ENCODE peak calls at places on chromosomes 13 and 19, in six cellular contexts. G, L, Y, D, O and C are unnamed samples. For H4K20me1, the result is how much of the 10 kb centered on the place peaks cover.

GRCh38 chr13:43877788-43878187 is 1.8 kb downstream of the CCDC122 start:
- DNase-seq in D (no peak), O (no peak), L (no peak), Y (no peak), G (no peak), C (no peak)

GRCh38 chr19:21574607-21575006 is 69.2 kb downstream of the ZNF429 start:
- DNase-seq in D (no peak), O (no peak), G (no peak), L (no peak), Y (no peak), C (no peak)

GRCh38 chr13:97502691-97503090 is 68.7 kb downstream of the RAP2A start:
- DNase-seq in Y (no peak), G (no peak), L (no peak), D (no peak), O (no peak), C (no peak)

GRCh38 chr19:19185853-19186728 is 5.9 kb downstream of the BORCS8 start:
- DNase-seq in G (peak), O (peak), L (peak), D (peak), Y (peak), C (peak)

GRCh38 chr13:45623516-45624090 is 8.1 kb upstream of the ERICH6B start:
- DNase-seq in D (no peak), O (peak), L (peak), Y (peak), G (no peak), C (peak)

GRCh38 chr19:16298334-16298733 is 26.3 kb upstream of the KLF2 start:
- DNase-seq in Y (no peak), O (no peak), G (no peak), D (no peak), L (no peak), C (no peak)

GRCh38 chr13:52615817-52616216 is 26.4 kb upstream of the HNRNPA1L2 start:
- DNase-seq in L (no peak), D (no peak), O (no peak), G (no peak), Y (peak), C (no peak)

GRCh38 chr19:35519291-35519690 is 5.8 kb upstream of the DMKN start:
- DNase-seq in Y (no peak), D (peak), O (no peak), G (peak), L (peak), C (no peak)

GRCh38 chr19:48135411-48135810 is 24.8 kb upstream of the PLA2G4C start:
- DNase-seq in G (peak), D (peak), O (peak), L (no peak), Y (peak), C (peak)

GRCh38 chr19:28305513-28305912 is 907.4 kb downstream of the UQCRFS1 start:
- DNase-seq in G (no peak), Y (no peak), O (no peak), D (no peak), L (no peak), C (no peak)

GRCh38 chr19:10780368-10780767 is 55.6 kb downstream of the TMED1 start:
- DNase-seq in D (no peak), G (no peak), Y (no peak), O (no peak), L (peak), C (peak)

GRCh38 chr13:100269837-100270236 is 180.9 kb downstream of the PCCA start:
- DNase-seq in D (no peak), L (peak), O (no peak), Y (no peak), G (no peak), C (peak)

GRCh38 chr13:45472171-45472705 is 7.5 kb downstream of the COG3 start:
- DNase-seq in G (no peak), L (peak), Y (no peak), D (no peak), O (no peak), C (no peak)

GRCh38 chr19:16293133-16294085 is 31.2 kb upstream of the KLF2 start:
- DNase-seq in D (peak), G (peak), L (peak), O (peak), Y (no peak), C (peak)

GRCh38 chr19:24078688-24079087 is 8.3 kb upstream of the ZNF254 start:
- DNase-seq in Y (no peak), L (no peak), O (no peak), G (no peak), D (no peak), C (no peak)

GRCh38 chr13:31200636-31200970 is 828 bp downstream of the B3GLCT start:
- DNase-seq in G (peak), Y (no peak), D (no peak), L (no peak), O (no peak), C (peak)

GRCh38 chr13:98216135-98216565 is 39.1 kb upstream of the RNF113B start:
- DNase-seq in Y (no peak), O (no peak), L (peak), D (peak), G (no peak), C (peak)

GRCh38 chr13:35741657-35742056 is 265.2 kb upstream of the MAB21L1 start:
- DNase-seq in O (no peak), D (no peak), Y (no peak), G (no peak), L (no peak), C (no peak)

GRCh38 chr19:4678881-4679379 is 8.8 kb upstream of the MYDGF start:
- DNase-seq in L (no peak), O (peak), D (no peak), G (no peak), Y (peak), C (peak)

GRCh38 chr19:36060430-36060829 is 5.7 kb downstream of the WDR62 start:
- DNase-seq in Y (peak), L (peak), O (peak), G (peak), D (peak), C (peak)

GRCh38 chr19:4386038-4386782 is 14.1 kb downstream of the SH3GL1 start:
- DNase-seq in Y (no peak), G (no peak), D (no peak), O (no peak), L (peak), C (no peak)

GRCh38 chr19:35049456-35049855 is 7.9 kb downstream of the HPN start:
- DNase-seq in L (no peak), D (no peak), O (no peak), Y (no peak), G (no peak), C (no peak)

GRCh38 chr13:40152145-40152544 is 496.7 kb downstream of the COG6 start:
- DNase-seq in D (no peak), O (no peak), G (no peak), L (peak), Y (no peak), C (peak)

GRCh38 chr19:2607712-2608601 is 94.5 kb downstream of the GNG7 start:
- DNase-seq in L (no peak), O (no peak), D (no peak), G (no peak), Y (peak), C (no peak)

GRCh38 chr13:101065314-101065713 is 351.0 kb downstream of the NALCN start:
- DNase-seq in L (no peak), O (no peak), Y (no peak), D (no peak), G (no peak), C (no peak)

GRCh38 chr19:32464279-32464678 is 58.7 kb downstream of the DPY19L3 start:
- DNase-seq in D (no peak), L (peak), G (no peak), O (no peak), Y (peak), C (peak)

GRCh38 chr13:31538067-31539042 is 201.0 kb upstream of the RXFP2 start:
- DNase-seq in O (peak), Y (no peak), L (peak), D (peak), G (peak), C (peak)

GRCh38 chr19:12649941-12650340 is 16.6 kb downstream of the MAN2B1 start:
- DNase-seq in Y (no peak), G (no peak), L (no peak), O (no peak), D (no peak), C (no peak)

GRCh38 chr19:29259153-29259552 is 46.2 kb upstream of the UQCRFS1 start:
- DNase-seq in L (no peak), G (no peak), Y (peak), O (peak), D (no peak), C (no peak)

GRCh38 chr19:12777217-12778019 is 2.1 kb upstream of the HOOK2 start:
- DNase-seq in L (peak), O (peak), G (peak), Y (peak), D (peak), C (peak)

GRCh38 chr19:43775299-43775890 is 5.4 kb downstream of the KCNN4 start:
- DNase-seq in G (no peak), O (no peak), L (no peak), Y (no peak), D (no peak), C (no peak)
- H4K20me1 ChIP-seq in G (under half), O (under half), L (under half), Y (under half), D (under half), C (under half)

GRCh38 chr13:33582121-33582520 is 235.8 kb upstream of the RFC3 start:
- DNase-seq in O (no peak), L (no peak), D (no peak), Y (no peak), G (no peak), C (no peak)

GRCh38 chr13:33578786-33579185 is 239.2 kb upstream of the RFC3 start:
- DNase-seq in O (no peak), G (no peak), L (no peak), D (no peak), Y (no peak), C (no peak)

GRCh38 chr13:33583398-33583797 is 234.6 kb upstream of the RFC3 start:
- DNase-seq in G (no peak), L (no peak), O (no peak), Y (no peak), D (no peak), C (no peak)
- H4K20me1 ChIP-seq in G (under half), L (under half), O (under half), Y (under half), D (under half), C (under half)

GRCh38 chr13:99218126-99218525 is 17.5 kb downstream of the UBAC2 start:
- DNase-seq in G (no peak), L (no peak), D (no peak), Y (no peak), O (no peak), C (no peak)

GRCh38 chr13:99220199-99220931 is 19.7 kb downstream of the UBAC2 start:
- DNase-seq in G (no peak), Y (peak), O (no peak), D (no peak), L (no peak), C (no peak)

GRCh38 chr13:99217461-99218101 is 16.9 kb downstream of the UBAC2 start:
- DNase-seq in D (no peak), O (no peak), L (no peak), Y (no peak), G (no peak), C (no peak)

GRCh38 chr13:99218545-99218944 is 17.9 kb downstream of the UBAC2 start:
- DNase-seq in D (no peak), L (peak), Y (no peak), G (no peak), O (no peak), C (peak)

DNA sequence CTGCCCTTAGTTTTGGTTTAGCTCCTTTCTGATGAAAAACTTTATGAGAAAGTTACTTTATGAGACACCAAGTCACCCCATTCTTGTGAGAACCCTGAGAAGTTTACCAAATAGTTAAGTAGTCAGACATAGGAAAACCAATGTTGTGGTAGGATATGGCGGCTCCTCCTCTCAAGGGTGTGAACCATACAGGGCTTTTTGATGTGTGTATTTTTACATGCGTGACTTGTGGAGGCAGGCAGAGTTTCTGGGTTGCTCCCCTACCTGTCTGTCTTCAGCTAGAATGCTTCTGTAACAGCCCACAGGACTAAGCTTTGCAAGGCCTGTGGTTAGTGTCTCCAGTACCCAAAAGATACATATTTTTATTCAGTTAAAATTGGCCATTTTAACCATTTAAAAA is 18.3 kb downstream of the UBAC2 start:
- DNase-seq in L (no peak), G (no peak), Y (no peak), O (no peak), D (no peak), C (no peak)
- H4K20me1 ChIP-seq in L (half or more), G (under half), Y (under half), O (under half), D (half or more), C (under half)

GRCh38 chr19:37955986-37956385 is 49.0 kb downstream of the SIPA1L3 start:
- DNase-seq in L (no peak), Y (no peak), G (no peak), D (no peak), O (no peak), C (no peak)
- H4K20me1 ChIP-seq in L (under half), Y (under half), G (under half), D (under half), O (under half), C (under half)